ENCODE peak calls at places on chromosomes 11 and 22, in seven cellular contexts. One of them, this sample, is unnamed.

GRCh38 chr11:68903631-68904457 is at the start of the genes IGHMBP2 and MRPL21:
- DNase-seq in activated naive CD8-positive, alpha-beta T cell treated with anti-CD3 and anti-CD28 coated beads, Interleukin-2, amount 50 U/mL, for 16 hours: peak; percentile 63
- DNase-seq in aorta: peak; percentile 88
- DNase-seq in left kidney: peak; percentile 92
- DNase-seq in cardiac muscle cell: peak; percentile 92
- DNase-seq in stimulated activated CD8-positive, alpha-beta memory T cell treated with anti-CD3 and anti-CD28 coated beads, Interleukin-12 subunit alpha, Interleukin-12 subunit beta, amount 100 ng/mL, for 4 hours: peak; percentile 76
- DNase-seq in fibroblast of pulmonary artery: peak; percentile 85
- DNase-seq in this sample: peak; percentile 74

GRCh38 chr11:107359701-107360100 is 97.9 kb downstream of the CWF19L2 start:
- DNase-seq in aorta: no peak
- DNase-seq in fibroblast of pulmonary artery: peak; percentile 7
- DNase-seq in stimulated activated CD8-positive, alpha-beta memory T cell treated with anti-CD3 and anti-CD28 coated beads, Interleukin-12 subunit alpha, Interleukin-12 subunit beta, amount 100 ng/mL, for 4 hours: no peak
- DNase-seq in left kidney: no peak
- DNase-seq in activated naive CD8-positive, alpha-beta T cell treated with anti-CD3 and anti-CD28 coated beads, Interleukin-2, amount 50 U/mL, for 16 hours: no peak
- DNase-seq in cardiac muscle cell: no peak
- DNase-seq in this sample: no peak

GRCh38 chr11:105618343-105618955 is 8.6 kb downstream of the GRIA4 start:
- DNase-seq in aorta: no peak
- DNase-seq in cardiac muscle cell: no peak
- DNase-seq in fibroblast of pulmonary artery: no peak
- DNase-seq in activated naive CD8-positive, alpha-beta T cell treated with anti-CD3 and anti-CD28 coated beads, Interleukin-2, amount 50 U/mL, for 16 hours: no peak
- DNase-seq in stimulated activated CD8-positive, alpha-beta memory T cell treated with anti-CD3 and anti-CD28 coated beads, Interleukin-12 subunit alpha, Interleukin-12 subunit beta, amount 100 ng/mL, for 4 hours: no peak
- DNase-seq in left kidney: no peak
- DNase-seq in this sample: no peak

GRCh38 chr11:83194284-83195175 is 1.0 kb downstream of the ANKRD42 start:
- DNase-seq in aorta: peak; percentile 87
- DNase-seq in fibroblast of pulmonary artery: peak; percentile 84
- DNase-seq in stimulated activated CD8-positive, alpha-beta memory T cell treated with anti-CD3 and anti-CD28 coated beads, Interleukin-12 subunit alpha, Interleukin-12 subunit beta, amount 100 ng/mL, for 4 hours: peak; percentile 37
- DNase-seq in activated naive CD8-positive, alpha-beta T cell treated with anti-CD3 and anti-CD28 coated beads, Interleukin-2, amount 50 U/mL, for 16 hours: no peak
- DNase-seq in left kidney: peak; percentile 73
- DNase-seq in cardiac muscle cell: peak; percentile 55
- DNase-seq in this sample: no peak

GRCh38 chr22:39306456-39307361 is 12.7 kb downstream of the RPL3 start:
- DNase-seq in activated naive CD8-positive, alpha-beta T cell treated with anti-CD3 and anti-CD28 coated beads, Interleukin-2, amount 50 U/mL, for 16 hours: no peak
- DNase-seq in fibroblast of pulmonary artery: no peak
- DNase-seq in stimulated activated CD8-positive, alpha-beta memory T cell treated with anti-CD3 and anti-CD28 coated beads, Interleukin-12 subunit alpha, Interleukin-12 subunit beta, amount 100 ng/mL, for 4 hours: peak; percentile 30
- DNase-seq in aorta: peak; percentile 71
- DNase-seq in left kidney: peak; percentile 69
- DNase-seq in cardiac muscle cell: peak; percentile 59
- DNase-seq in this sample: no peak

GRCh38 chr11:20021771-20022362 is 138.4 kb downstream of the DBX1 start:
- DNase-seq in stimulated activated CD8-positive, alpha-beta memory T cell treated with anti-CD3 and anti-CD28 coated beads, Interleukin-12 subunit alpha, Interleukin-12 subunit beta, amount 100 ng/mL, for 4 hours: no peak
- DNase-seq in fibroblast of pulmonary artery: no peak
- DNase-seq in cardiac muscle cell: no peak
- DNase-seq in aorta: no peak
- DNase-seq in left kidney: no peak
- DNase-seq in activated naive CD8-positive, alpha-beta T cell treated with anti-CD3 and anti-CD28 coated beads, Interleukin-2, amount 50 U/mL, for 16 hours: no peak
- DNase-seq in this sample: no peak

GRCh38 chr11:128726464-128727139 is 32.7 kb downstream of the FLI1 start:
- DNase-seq in cardiac muscle cell: no peak
- DNase-seq in fibroblast of pulmonary artery: no peak
- DNase-seq in aorta: peak; percentile 71
- DNase-seq in left kidney: no peak
- DNase-seq in stimulated activated CD8-positive, alpha-beta memory T cell treated with anti-CD3 and anti-CD28 coated beads, Interleukin-12 subunit alpha, Interleukin-12 subunit beta, amount 100 ng/mL, for 4 hours: no peak
- DNase-seq in activated naive CD8-positive, alpha-beta T cell treated with anti-CD3 and anti-CD28 coated beads, Interleukin-2, amount 50 U/mL, for 16 hours: no peak
- DNase-seq in this sample: no peak

GRCh38 chr11:7907121-7907520 is 23.9 kb downstream of the OR10A6 start:
- DNase-seq in fibroblast of pulmonary artery: no peak
- DNase-seq in left kidney: no peak
- DNase-seq in cardiac muscle cell: no peak
- DNase-seq in activated naive CD8-positive, alpha-beta T cell treated with anti-CD3 and anti-CD28 coated beads, Interleukin-2, amount 50 U/mL, for 16 hours: no peak
- DNase-seq in stimulated activated CD8-positive, alpha-beta memory T cell treated with anti-CD3 and anti-CD28 coated beads, Interleukin-12 subunit alpha, Interleukin-12 subunit beta, amount 100 ng/mL, for 4 hours: no peak
- DNase-seq in aorta: no peak
- DNase-seq in this sample: no peak

GRCh38 chr22:48444320-48445112 is 1383.2 kb downstream of the BRD1 start:
- DNase-seq in fibroblast of pulmonary artery: no peak
- DNase-seq in aorta: peak; percentile 20
- DNase-seq in activated naive CD8-positive, alpha-beta T cell treated with anti-CD3 and anti-CD28 coated beads, Interleukin-2, amount 50 U/mL, for 16 hours: no peak
- DNase-seq in stimulated activated CD8-positive, alpha-beta memory T cell treated with anti-CD3 and anti-CD28 coated beads, Interleukin-12 subunit alpha, Interleukin-12 subunit beta, amount 100 ng/mL, for 4 hours: no peak
- DNase-seq in left kidney: peak; percentile 23
- DNase-seq in cardiac muscle cell: no peak
- DNase-seq in this sample: no peak

GRCh38 chr22:42401562-42402334 is 30.5 kb downstream of the NFAM1 start:
- DNase-seq in fibroblast of pulmonary artery: no peak
- DNase-seq in aorta: no peak
- DNase-seq in cardiac muscle cell: no peak
- DNase-seq in stimulated activated CD8-positive, alpha-beta memory T cell treated with anti-CD3 and anti-CD28 coated beads, Interleukin-12 subunit alpha, Interleukin-12 subunit beta, amount 100 ng/mL, for 4 hours: no peak
- DNase-seq in left kidney: no peak
- DNase-seq in activated naive CD8-positive, alpha-beta T cell treated with anti-CD3 and anti-CD28 coated beads, Interleukin-2, amount 50 U/mL, for 16 hours: no peak
- DNase-seq in this sample: no peak

GRCh38 chr11:26573896-26574295 is 1.8 kb upstream of the MUC15 start:
- DNase-seq in aorta: no peak
- DNase-seq in stimulated activated CD8-positive, alpha-beta memory T cell treated with anti-CD3 and anti-CD28 coated beads, Interleukin-12 subunit alpha, Interleukin-12 subunit beta, amount 100 ng/mL, for 4 hours: no peak
- DNase-seq in activated naive CD8-positive, alpha-beta T cell treated with anti-CD3 and anti-CD28 coated beads, Interleukin-2, amount 50 U/mL, for 16 hours: no peak
- DNase-seq in left kidney: no peak
- DNase-seq in fibroblast of pulmonary artery: no peak
- DNase-seq in cardiac muscle cell: no peak
- DNase-seq in this sample: peak; percentile 36

GRCh38 chr11:73914284-73914683 is 36.5 kb upstream of the DNAJB13 start:
- DNase-seq in fibroblast of pulmonary artery: no peak
- DNase-seq in activated naive CD8-positive, alpha-beta T cell treated with anti-CD3 and anti-CD28 coated beads, Interleukin-2, amount 50 U/mL, for 16 hours: no peak
- DNase-seq in left kidney: no peak
- DNase-seq in cardiac muscle cell: peak; percentile 2
- DNase-seq in stimulated activated CD8-positive, alpha-beta memory T cell treated with anti-CD3 and anti-CD28 coated beads, Interleukin-12 subunit alpha, Interleukin-12 subunit beta, amount 100 ng/mL, for 4 hours: no peak
- DNase-seq in aorta: no peak
- DNase-seq in this sample: no peak

GRCh38 chr11:132238331-132238730 is 867.9 kb downstream of the NTM start:
- DNase-seq in left kidney: no peak
- DNase-seq in fibroblast of pulmonary artery: no peak
- DNase-seq in activated naive CD8-positive, alpha-beta T cell treated with anti-CD3 and anti-CD28 coated beads, Interleukin-2, amount 50 U/mL, for 16 hours: no peak
- DNase-seq in cardiac muscle cell: no peak
- DNase-seq in aorta: no peak
- DNase-seq in stimulated activated CD8-positive, alpha-beta memory T cell treated with anti-CD3 and anti-CD28 coated beads, Interleukin-12 subunit alpha, Interleukin-12 subunit beta, amount 100 ng/mL, for 4 hours: no peak
- DNase-seq in this sample: peak; percentile 58

GRCh38 chr22:44712962-44713361 is 11.0 kb downstream of the PRR5 start:
- DNase-seq in activated naive CD8-positive, alpha-beta T cell treated with anti-CD3 and anti-CD28 coated beads, Interleukin-2, amount 50 U/mL, for 16 hours: no peak
- DNase-seq in fibroblast of pulmonary artery: no peak
- DNase-seq in left kidney: no peak
- DNase-seq in cardiac muscle cell: no peak
- DNase-seq in aorta: no peak
- DNase-seq in stimulated activated CD8-positive, alpha-beta memory T cell treated with anti-CD3 and anti-CD28 coated beads, Interleukin-12 subunit alpha, Interleukin-12 subunit beta, amount 100 ng/mL, for 4 hours: no peak
- DNase-seq in this sample: no peak

GRCh38 chr11:66693356-66694055 is 15.8 kb upstream of the RBM4B start:
- DNase-seq in aorta: no peak
- DNase-seq in stimulated activated CD8-positive, alpha-beta memory T cell treated with anti-CD3 and anti-CD28 coated beads, Interleukin-12 subunit alpha, Interleukin-12 subunit beta, amount 100 ng/mL, for 4 hours: no peak
- DNase-seq in fibroblast of pulmonary artery: no peak
- DNase-seq in activated naive CD8-positive, alpha-beta T cell treated with anti-CD3 and anti-CD28 coated beads, Interleukin-2, amount 50 U/mL, for 16 hours: no peak
- DNase-seq in cardiac muscle cell: no peak
- DNase-seq in left kidney: no peak
- DNase-seq in this sample: no peak

GRCh38 chr22:26606611-26607010 is 11.2 kb downstream of the CRYBB1 start:
- DNase-seq in fibroblast of pulmonary artery: peak; percentile 62
- DNase-seq in aorta: no peak
- DNase-seq in left kidney: no peak
- DNase-seq in cardiac muscle cell: no peak
- DNase-seq in stimulated activated CD8-positive, alpha-beta memory T cell treated with anti-CD3 and anti-CD28 coated beads, Interleukin-12 subunit alpha, Interleukin-12 subunit beta, amount 100 ng/mL, for 4 hours: no peak
- DNase-seq in activated naive CD8-positive, alpha-beta T cell treated with anti-CD3 and anti-CD28 coated beads, Interleukin-2, amount 50 U/mL, for 16 hours: no peak
- DNase-seq in this sample: no peak

GRCh38 chr11:125281831-125282595 is 117.5 kb downstream of the PKNOX2 start:
- DNase-seq in cardiac muscle cell: no peak
- DNase-seq in left kidney: no peak
- DNase-seq in fibroblast of pulmonary artery: no peak
- DNase-seq in stimulated activated CD8-positive, alpha-beta memory T cell treated with anti-CD3 and anti-CD28 coated beads, Interleukin-12 subunit alpha, Interleukin-12 subunit beta, amount 100 ng/mL, for 4 hours: no peak
- DNase-seq in activated naive CD8-positive, alpha-beta T cell treated with anti-CD3 and anti-CD28 coated beads, Interleukin-2, amount 50 U/mL, for 16 hours: no peak
- DNase-seq in aorta: no peak
- DNase-seq in this sample: no peak

GRCh38 chr11:106763516-106763915 is 254.8 kb downstream of the GUCY1A2 start:
- DNase-seq in left kidney: no peak
- DNase-seq in stimulated activated CD8-positive, alpha-beta memory T cell treated with anti-CD3 and anti-CD28 coated beads, Interleukin-12 subunit alpha, Interleukin-12 subunit beta, amount 100 ng/mL, for 4 hours: no peak
- DNase-seq in aorta: no peak
- DNase-seq in fibroblast of pulmonary artery: no peak
- DNase-seq in cardiac muscle cell: no peak
- DNase-seq in activated naive CD8-positive, alpha-beta T cell treated with anti-CD3 and anti-CD28 coated beads, Interleukin-2, amount 50 U/mL, for 16 hours: no peak
- DNase-seq in this sample: no peak

GRCh38 chr11:118885319-118885718 is 1.6 kb downstream of the CXCR5 start:
- DNase-seq in cardiac muscle cell: no peak
- DNase-seq in activated naive CD8-positive, alpha-beta T cell treated with anti-CD3 and anti-CD28 coated beads, Interleukin-2, amount 50 U/mL, for 16 hours: no peak
- DNase-seq in stimulated activated CD8-positive, alpha-beta memory T cell treated with anti-CD3 and anti-CD28 coated beads, Interleukin-12 subunit alpha, Interleukin-12 subunit beta, amount 100 ng/mL, for 4 hours: no peak
- DNase-seq in fibroblast of pulmonary artery: no peak
- DNase-seq in left kidney: no peak
- DNase-seq in aorta: no peak
- DNase-seq in this sample: no peak

GRCh38 chr22:19756288-19757128 is 4.1 kb upstream of the TBX1 start:
- DNase-seq in cardiac muscle cell: peak; percentile 62
- DNase-seq in activated naive CD8-positive, alpha-beta T cell treated with anti-CD3 and anti-CD28 coated beads, Interleukin-2, amount 50 U/mL, for 16 hours: peak; percentile 40
- DNase-seq in left kidney: peak; percentile 64
- DNase-seq in stimulated activated CD8-positive, alpha-beta memory T cell treated with anti-CD3 and anti-CD28 coated beads, Interleukin-12 subunit alpha, Interleukin-12 subunit beta, amount 100 ng/mL, for 4 hours: peak; percentile 27
- DNase-seq in aorta: no peak
- DNase-seq in fibroblast of pulmonary artery: no peak
- DNase-seq in this sample: no peak

GRCh38 chr22:17847360-17848078 is 73.2 kb upstream of the BID start:
- DNase-seq in cardiac muscle cell: no peak
- DNase-seq in activated naive CD8-positive, alpha-beta T cell treated with anti-CD3 and anti-CD28 coated beads, Interleukin-2, amount 50 U/mL, for 16 hours: no peak
- DNase-seq in stimulated activated CD8-positive, alpha-beta memory T cell treated with anti-CD3 and anti-CD28 coated beads, Interleukin-12 subunit alpha, Interleukin-12 subunit beta, amount 100 ng/mL, for 4 hours: no peak
- DNase-seq in left kidney: no peak
- DNase-seq in aorta: no peak
- DNase-seq in fibroblast of pulmonary artery: no peak
- DNase-seq in this sample: no peak

GRCh38 chr11:17389205-17389956 is 922 bp upstream of the KCNJ11 start:
- DNase-seq in left kidney: peak; percentile 93
- DNase-seq in cardiac muscle cell: peak; percentile 86
- DNase-seq in activated naive CD8-positive, alpha-beta T cell treated with anti-CD3 and anti-CD28 coated beads, Interleukin-2, amount 50 U/mL, for 16 hours: peak; percentile 60
- DNase-seq in aorta: peak; percentile 74
- DNase-seq in fibroblast of pulmonary artery: peak; percentile 13
- DNase-seq in stimulated activated CD8-positive, alpha-beta memory T cell treated with anti-CD3 and anti-CD28 coated beads, Interleukin-12 subunit alpha, Interleukin-12 subunit beta, amount 100 ng/mL, for 4 hours: peak; percentile 72
- DNase-seq in this sample: peak; percentile 75

GRCh38 chr11:88583232-88583631 is 245.7 kb upstream of the CTSC start:
- DNase-seq in cardiac muscle cell: no peak
- DNase-seq in activated naive CD8-positive, alpha-beta T cell treated with anti-CD3 and anti-CD28 coated beads, Interleukin-2, amount 50 U/mL, for 16 hours: no peak
- DNase-seq in aorta: no peak
- DNase-seq in fibroblast of pulmonary artery: no peak
- DNase-seq in left kidney: no peak
- DNase-seq in stimulated activated CD8-positive, alpha-beta memory T cell treated with anti-CD3 and anti-CD28 coated beads, Interleukin-12 subunit alpha, Interleukin-12 subunit beta, amount 100 ng/mL, for 4 hours: no peak
- DNase-seq in this sample: no peak

GRCh38 chr11:18191376-18191775 is 18.7 kb downstream of the MRGPRX4 start:
- DNase-seq in fibroblast of pulmonary artery: peak; percentile 16
- DNase-seq in left kidney: no peak
- DNase-seq in aorta: no peak
- DNase-seq in stimulated activated CD8-positive, alpha-beta memory T cell treated with anti-CD3 and anti-CD28 coated beads, Interleukin-12 subunit alpha, Interleukin-12 subunit beta, amount 100 ng/mL, for 4 hours: no peak
- DNase-seq in cardiac muscle cell: no peak
- DNase-seq in activated naive CD8-positive, alpha-beta T cell treated with anti-CD3 and anti-CD28 coated beads, Interleukin-2, amount 50 U/mL, for 16 hours: no peak
- DNase-seq in this sample: no peak

GRCh38 chr11:120514541-120515121 is 3.1 kb downstream of the GRIK4 start:
- DNase-seq in fibroblast of pulmonary artery: no peak
- DNase-seq in aorta: no peak
- DNase-seq in stimulated activated CD8-positive, alpha-beta memory T cell treated with anti-CD3 and anti-CD28 coated beads, Interleukin-12 subunit alpha, Interleukin-12 subunit beta, amount 100 ng/mL, for 4 hours: no peak
- DNase-seq in left kidney: no peak
- DNase-seq in cardiac muscle cell: no peak
- DNase-seq in activated naive CD8-positive, alpha-beta T cell treated with anti-CD3 and anti-CD28 coated beads, Interleukin-2, amount 50 U/mL, for 16 hours: no peak
- DNase-seq in this sample: no peak

GRCh38 chr22:29079218-29079901 is 6.5 kb downstream of the KREMEN1 start:
- DNase-seq in left kidney: peak; percentile 49
- DNase-seq in stimulated activated CD8-positive, alpha-beta memory T cell treated with anti-CD3 and anti-CD28 coated beads, Interleukin-12 subunit alpha, Interleukin-12 subunit beta, amount 100 ng/mL, for 4 hours: no peak
- DNase-seq in activated naive CD8-positive, alpha-beta T cell treated with anti-CD3 and anti-CD28 coated beads, Interleukin-2, amount 50 U/mL, for 16 hours: no peak
- DNase-seq in fibroblast of pulmonary artery: no peak
- DNase-seq in aorta: no peak
- DNase-seq in cardiac muscle cell: no peak
- DNase-seq in this sample: peak; percentile 38

GRCh38 chr11:33721291-33721840 is 14.9 kb downstream of the CD59 start:
- DNase-seq in left kidney: no peak
- DNase-seq in stimulated activated CD8-positive, alpha-beta memory T cell treated with anti-CD3 and anti-CD28 coated beads, Interleukin-12 subunit alpha, Interleukin-12 subunit beta, amount 100 ng/mL, for 4 hours: no peak
- DNase-seq in activated naive CD8-positive, alpha-beta T cell treated with anti-CD3 and anti-CD28 coated beads, Interleukin-2, amount 50 U/mL, for 16 hours: no peak
- DNase-seq in fibroblast of pulmonary artery: peak; percentile 70
- DNase-seq in cardiac muscle cell: no peak
- DNase-seq in aorta: no peak
- DNase-seq in this sample: no peak

GRCh38 chr11:8219257-8220021 is 44.2 kb downstream of the LMO1 start:
- DNase-seq in left kidney: peak; percentile 78
- DNase-seq in stimulated activated CD8-positive, alpha-beta memory T cell treated with anti-CD3 and anti-CD28 coated beads, Interleukin-12 subunit alpha, Interleukin-12 subunit beta, amount 100 ng/mL, for 4 hours: no peak
- DNase-seq in activated naive CD8-positive, alpha-beta T cell treated with anti-CD3 and anti-CD28 coated beads, Interleukin-2, amount 50 U/mL, for 16 hours: no peak
- DNase-seq in aorta: no peak
- DNase-seq in cardiac muscle cell: peak; percentile 60
- DNase-seq in fibroblast of pulmonary artery: peak; percentile 67
- DNase-seq in this sample: peak; percentile 23

This sample was measured in NCI-H2227 treated with DMSO at 0.1 percent for 48 hours.